ENCODE peak calls at places on chromosomes 3 and 15, in six cellular contexts. R is A549, I is SK-N-SH, S is tibial nerve, G is K562, K is suprapubic skin. B is an unnamed sample.

GRCh38 chr3:138947303-138948121 is 495 bp downstream of the FOXL2NB start:
- DNase-seq in R (no peak), I (no peak), S (no peak), G (peak; percentile 69), K (peak; percentile 50), B (no peak)

GRCh38 chr3:146250449-146251382 is at the start of gene PLSCR4:
- DNase-seq in R (peak; percentile 61), I (peak; percentile 19), S (peak; percentile 65), G (peak; percentile 69), K (peak; percentile 79), B (peak; percentile 60)

GRCh38 chr3:111314146-111314873 is 227.7 kb upstream of the CD96 start:
- DNase-seq in R (no peak), I (no peak), S (no peak), G (no peak), K (no peak), B (peak; percentile 48)

GRCh38 chr3:9028134-9028533 is 64.9 kb upstream of the RAD18 start:
- DNase-seq in R (no peak), I (peak; percentile 72), S (peak; percentile 61), G (no peak), K (no peak), B (peak; percentile 96)

GRCh38 chr3:149576071-149576564 is 81.7 kb downstream of the WWTR1 start:
- DNase-seq in R (peak; percentile 89), I (no peak), S (no peak), G (peak; percentile 63), K (no peak), B (no peak)

GRCh38 chr3:5423523-5423922 is 236.0 kb downstream of the EDEM1 start:
- DNase-seq in R (no peak), I (no peak), S (no peak), G (no peak), K (no peak), B (no peak)

GRCh38 chr3:141412087-141412935 is 44.0 kb downstream of the ZBTB38 start:
- DNase-seq in R (peak; percentile 91), I (no peak), S (peak; percentile 37), G (peak; percentile 33), K (no peak), B (peak; percentile 60)

GRCh38 chr3:146375214-146375613 is 94.1 kb downstream of the PLSCR2 start:
- DNase-seq in R (no peak), I (no peak), S (no peak), G (no peak), K (no peak), B (no peak)

GRCh38 chr3:9786209-9786739 is 6.0 kb downstream of the TADA3 start:
- DNase-seq in R (no peak), I (no peak), S (no peak), G (peak; percentile 90), K (no peak), B (no peak)

GRCh38 chr3:52364322-52364721 is 48.2 kb downstream of the DNAH1 start:
- DNase-seq in R (no peak), I (no peak), S (no peak), G (no peak), K (no peak), B (no peak)

GRCh38 chr3:52385157-52385556 is 59.7 kb downstream of the SEMA3G start:
- DNase-seq in R (peak; percentile 64), I (peak; percentile 67), S (no peak), G (peak; percentile 83), K (no peak), B (no peak)

GRCh38 chr3:18208856-18209255 is 216.3 kb downstream of the SATB1 start:
- DNase-seq in R (no peak), I (no peak), S (no peak), G (peak; percentile 23), K (no peak), B (no peak)

GRCh38 chr3:13248640-13249039 is 171.5 kb downstream of the NUP210 start:
- DNase-seq in R (no peak), I (no peak), S (no peak), G (no peak), K (no peak), B (no peak)

GRCh38 chr3:169390310-169390731 is 273.2 kb downstream of the MECOM start:
- DNase-seq in R (no peak), I (no peak), S (no peak), G (no peak), K (no peak), B (no peak)

GRCh38 chr3:43688245-43688650 is 2.5 kb upstream of the ABHD5 start:
- DNase-seq in R (no peak), I (no peak), S (no peak), G (peak; percentile 71), K (no peak), B (peak; percentile 52)

GRCh38 chr3:56926513-56927282 is 124.9 kb upstream of the ARHGEF3 start:
- DNase-seq in R (no peak), I (peak; percentile 43), S (no peak), G (no peak), K (no peak), B (no peak)

GRCh38 chr3:23202921-23203650 is at the start of gene UBE2E2:
- DNase-seq in R (peak; percentile 69), I (peak; percentile 97), S (peak; percentile 41), G (peak; percentile 76), K (peak; percentile 84), B (peak; percentile 75)

GRCh38 chr3:99645277-99646106 is 7.1 kb downstream of the COL8A1 start:
- DNase-seq in R (peak; percentile 41), I (peak; percentile 23), S (no peak), G (peak; percentile 29), K (no peak), B (no peak)

GRCh38 chr3:31391150-31391549 is 141.6 kb upstream of the STT3B start:
- DNase-seq in R (no peak), I (no peak), S (no peak), G (no peak), K (no peak), B (no peak)

GRCh38 chr3:192687488-192688152 is 39.7 kb downstream of the FGF12 start:
- DNase-seq in R (no peak), I (no peak), S (no peak), G (no peak), K (no peak), B (no peak)

GRCh38 chr3:128068156-128068620 is 16.0 kb downstream of the SEC61A1 start:
- DNase-seq in R (peak; percentile 44), I (peak; percentile 77), S (no peak), G (peak; percentile 62), K (no peak), B (no peak)

GRCh38 chr3:24583004-24583403 is 88.4 kb upstream of the THRB start:
- DNase-seq in R (peak; percentile 13), I (no peak), S (no peak), G (peak; percentile 41), K (no peak), B (no peak)

GRCh38 chr3:173396191-173397041 is 1.1 kb upstream of the NLGN1 start:
- DNase-seq in R (no peak), I (peak; percentile 37), S (no peak), G (no peak), K (no peak), B (no peak)

GRCh38 chr3:157590273-157590672 is 87.1 kb upstream of the VEPH1 start:
- DNase-seq in R (no peak), I (no peak), S (no peak), G (no peak), K (no peak), B (no peak)

GRCh38 chr15:58546635-58547627 is 115.1 kb downstream of the LIPC start:
- DNase-seq in R (peak; percentile 95), I (peak; percentile 53), S (no peak), G (peak; percentile 97), K (no peak), B (peak; percentile 44)

GRCh38 chr3:115518100-115518852 is 105.0 kb upstream of the GAP43 start:
- DNase-seq in R (peak; percentile 14), I (peak; percentile 83), S (no peak), G (no peak), K (no peak), B (no peak)

GRCh38 chr15:39621210-39621609 is 40.3 kb downstream of the THBS1 start:
- DNase-seq in R (no peak), I (no peak), S (no peak), G (no peak), K (no peak), B (no peak)

GRCh38 chr15:68227806-68228142 is 1.8 kb downstream of the CLN6 start:
- DNase-seq in R (no peak), I (peak; percentile 19), S (no peak), G (no peak), K (peak; percentile 41), B (no peak)
- H3K4me3 ChIP-seq in R (peak overlapping the region; percentile 67), I (no peak overlapping the region), S (no peak overlapping the region), G (peak overlapping the region; percentile 93), K (peak overlapping the region; percentile 98), B (peak overlapping the region; percentile 91)

GRCh38 chr15:68623301-68623892 is 44.6 kb downstream of the CORO2B start:
- DNase-seq in R (no peak), I (no peak), S (no peak), G (no peak), K (no peak), B (no peak)
- H3K4me1 ChIP-seq in R (no peaks in the 10 kb centered on the region), I (peaks cover 23% of the 10 kb centered on the region), S (peaks cover 24% of the 10 kb centered on the region), G (no peaks in the 10 kb centered on the region), K (peaks cover 12% of the 10 kb centered on the region), B (peaks cover 8% of the 10 kb centered on the region)

DNA sequence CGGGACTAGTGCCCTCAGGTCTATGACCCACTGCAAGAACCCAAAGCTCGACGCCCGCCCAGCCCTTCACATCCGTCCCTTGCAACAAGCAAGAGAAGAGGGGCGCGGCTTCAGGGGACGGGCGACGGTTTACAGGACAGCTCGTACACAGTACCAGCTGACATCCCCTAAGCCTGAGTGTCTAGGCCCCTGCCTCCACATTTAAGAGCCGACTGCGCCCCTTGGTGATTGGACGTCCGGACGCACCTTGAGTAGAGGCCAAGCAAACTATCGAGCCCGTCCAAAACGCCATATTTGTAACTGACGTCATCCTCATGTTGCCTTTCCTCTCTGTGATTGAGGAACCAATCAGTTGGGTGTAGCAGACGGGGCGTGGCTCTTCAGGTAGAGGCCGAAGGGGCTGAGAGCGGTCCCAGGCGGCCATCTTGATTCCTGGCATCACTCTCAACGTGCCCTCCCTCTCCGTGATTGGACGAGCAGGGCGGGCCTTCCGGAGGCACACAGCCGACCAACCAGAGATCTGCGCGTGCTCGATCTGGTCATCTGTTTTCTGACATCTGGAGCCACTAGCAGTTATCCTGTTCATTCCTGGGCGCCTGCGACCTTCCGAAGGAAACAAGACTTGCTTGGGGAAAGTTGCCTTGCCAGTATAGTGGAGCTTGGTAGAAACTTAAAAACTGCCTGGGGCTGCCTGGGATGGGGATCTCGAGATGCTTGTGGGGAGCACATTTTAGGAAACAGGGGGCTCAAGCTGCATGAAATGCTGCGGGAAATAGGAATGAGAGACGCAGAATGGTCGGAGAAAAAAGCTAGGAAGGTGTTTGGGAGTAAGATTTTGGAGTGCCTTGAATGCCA is 4.0 kb upstream of the RPL14 start:
- DNase-seq in R (peak; percentile 96), I (peak; percentile 94), S (peak; percentile 96), G (peak; percentile 100), K (peak; percentile 99), B (peak; percentile 98)
- TF ChIP-seq EP300 in R (no peak), I (no peak), S (peak; percentile 92), G (no peak), K (no peak), B (no peak)

DNA sequence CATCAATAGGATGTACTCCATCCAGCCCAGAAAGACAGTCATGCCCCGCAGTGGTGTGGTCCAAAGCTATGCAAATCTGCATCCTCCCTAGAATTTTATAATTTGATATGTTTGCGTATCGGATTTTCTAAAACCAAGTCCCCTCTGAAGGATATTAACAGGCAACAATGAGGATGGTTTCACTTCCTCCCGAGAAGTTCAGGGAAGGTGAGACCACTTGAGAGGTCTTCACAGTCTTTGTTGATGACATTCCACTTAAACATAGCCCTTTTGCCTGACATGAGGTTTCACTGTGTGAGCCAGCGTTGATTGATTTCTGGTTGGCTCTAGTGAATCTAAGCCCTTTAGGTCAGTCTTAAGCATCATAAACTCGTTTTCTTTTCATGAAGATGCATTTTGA is 276.1 kb downstream of the NR2F2 start:
- DNase-seq in R (no peak), I (no peak), S (no peak), G (no peak), K (no peak), B (no peak)
- H3K4me3 ChIP-seq in R (no peak overlapping the region), I (no peak overlapping the region), S (no peak overlapping the region), G (no peak overlapping the region), K (no peak overlapping the region), B (no peak overlapping the region)